ENCODE peak calls at places on chromosomes 3 and 15, in four cellular contexts. N, Y, O and K are unnamed samples.

GRCh38 chr3:189324538-189325138 is 152.9 kb downstream of the TPRG1 start:
- DNase-seq in O (peak; percentile 99), Y (peak; percentile 84), N (peak; percentile 24), K (peak; percentile 34)

GRCh38 chr15:33941279-33942063 is 26.8 kb upstream of the CHRM5 start:
- DNase-seq in N (no peak), O (no peak), Y (no peak), K (no peak)

GRCh38 chr15:65639509-65639908 is 17.8 kb downstream of the SLC24A1 start:
- DNase-seq in Y (no peak), N (no peak), O (no peak), K (no peak)

GRCh38 chr3:38608086-38608775 is 41.3 kb downstream of the SCN5A start:
- DNase-seq in O (no peak), N (no peak), Y (no peak), K (no peak)

GRCh38 chr3:104561324-104561723 is 805.4 kb upstream of the ALCAM start:
- DNase-seq in Y (no peak), O (no peak), N (no peak), K (no peak)

GRCh38 chr3:81270603-81271371 is 490.7 kb downstream of the GBE1 start:
- DNase-seq in N (no peak), Y (no peak), O (no peak), K (no peak)

GRCh38 chr15:41934843-41935242 is 37.5 kb downstream of the EHD4 start:
- DNase-seq in O (no peak), Y (peak; percentile 61), N (no peak), K (no peak)

GRCh38 chr3:158419820-158420653 is 151.0 kb upstream of the MLF1 start:
- DNase-seq in O (no peak), N (no peak), Y (no peak), K (no peak)

GRCh38 chr3:9178697-9179096 is 70.7 kb downstream of the SRGAP3 start:
- DNase-seq in N (no peak), O (no peak), Y (no peak), K (no peak)

GRCh38 chr3:153291052-153291689 is 129.1 kb downstream of the RAP2B start:
- DNase-seq in O (no peak), N (no peak), Y (no peak), K (no peak)

GRCh38 chr3:139557041-139557440 is 17.5 kb upstream of the RBP1 start:
- DNase-seq in Y (no peak), O (no peak), N (no peak), K (peak; percentile 40)

GRCh38 chr3:89851974-89852621 is 744.7 kb downstream of the EPHA3 start:
- DNase-seq in N (peak; percentile 12), O (no peak), Y (peak; percentile 32), K (peak; percentile 19)